ENCODE peak calls at places on chromosome 6, in four cellular contexts. Q, W, I and V are unnamed samples.

GRCh38 chr6:130771741-130772140 is 55.5 kb upstream of the SMLR1 start:
- DNase-seq in Q (no peak), W (no peak), I (no peak), V (no peak)

GRCh38 chr6:142760152-142760551 is 184.8 kb downstream of the HIVEP2 start:
- DNase-seq in Q (no peak), W (no peak), I (no peak), V (no peak)

GRCh38 chr6:92779758-92780157 is 639.6 kb downstream of the EPHA7 start:
- DNase-seq in Q (peak; percentile 69), W (no peak), I (no peak), V (no peak)

GRCh38 chr6:156347251-156348049 is 429.7 kb upstream of the ARID1B start:
- DNase-seq in Q (no peak), W (no peak), I (no peak), V (no peak)

GRCh38 chr6:96899019-96899418 is 1.3 kb upstream of the NDUFAF4 start:
- DNase-seq in Q (peak; percentile 13), W (no peak), I (no peak), V (peak; percentile 61)

GRCh38 chr6:100449239-100449691 is 15.5 kb downstream of the SIM1 start:
- DNase-seq in Q (no peak), W (no peak), I (no peak), V (no peak)

GRCh38 chr6:138499303-138499991 is at the start of gene NHSL1:
- DNase-seq in Q (peak; percentile 22), W (no peak), I (peak; percentile 90), V (no peak)

GRCh38 chr6:10877012-10877411 is 4.8 kb downstream of the GCM2 start:
- DNase-seq in Q (no peak), W (no peak), I (no peak), V (no peak)

GRCh38 chr6:125044066-125044465 is 81.8 kb downstream of the RNF217 start:
- DNase-seq in Q (no peak), W (no peak), I (no peak), V (no peak)

GRCh38 chr6:9095671-9096260 is 660.4 kb upstream of the SLC35B3 start:
- DNase-seq in Q (peak; percentile 67), W (no peak), I (no peak), V (no peak)

GRCh38 chr6:69732045-69732444 is 64.8 kb downstream of the LMBRD1 start:
- DNase-seq in Q (no peak), W (no peak), I (no peak), V (no peak)

GRCh38 chr6:73691512-73691911 is 4.5 kb upstream of the CD109 start:
- DNase-seq in Q (no peak), W (no peak), I (no peak), V (no peak)

GRCh38 chr6:166106076-166106686 is 61.5 kb downstream of the TBXT start:
- DNase-seq in Q (no peak), W (no peak), I (peak; percentile 30), V (peak; percentile 87)

GRCh38 chr6:139923964-139924475 is 549.6 kb upstream of the CITED2 start:
- DNase-seq in Q (no peak), W (no peak), I (no peak), V (no peak)

GRCh38 chr6:2738373-2738979 is 12.2 kb downstream of the MYLK4 start:
- DNase-seq in Q (no peak), W (no peak), I (peak; percentile 32), V (peak; percentile 75)

GRCh38 chr6:165573671-165574070 is 89.4 kb downstream of the PDE10A start:
- DNase-seq in Q (no peak), W (no peak), I (no peak), V (peak; percentile 27)

GRCh38 chr6:56475736-56476457 is 166.8 kb downstream of the DST start:
- DNase-seq in Q (no peak), W (no peak), I (no peak), V (peak; percentile 67)

GRCh38 chr6:107434812-107435211 is 24.6 kb downstream of the PDSS2 start:
- DNase-seq in Q (no peak), W (no peak), I (no peak), V (no peak)

GRCh38 chr6:166928644-166929515 is 27.5 kb downstream of the RNASET2 start:
- DNase-seq in Q (no peak), W (no peak), I (no peak), V (no peak)

GRCh38 chr6:12096342-12096741 is 84.2 kb downstream of the HIVEP1 start:
- DNase-seq in Q (no peak), W (no peak), I (no peak), V (no peak)

GRCh38 chr6:168039301-168039700 is 39.7 kb downstream of the FRMD1 start:
- DNase-seq in Q (no peak), W (no peak), I (no peak), V (no peak)

GRCh38 chr6:53951383-53951782 is 156.6 kb downstream of the LRRC1 start:
- DNase-seq in Q (no peak), W (no peak), I (no peak), V (no peak)